ENCODE peak calls at places on chromosomes 5 and 9, in ten cellular contexts. One of them, this sample, is unnamed.

GRCh38 chr5:149317281-149318048 is 27.8 kb upstream of the GRPEL2 start:
- DNase-seq in GF-D8: no peak
- DNase-seq in progenitor cell of endocrine pancreas: no peak
- DNase-seq in activated T-helper 1 cell treated with anti-CD3 and anti-CD28 coated beads, Interleukin-2, amount 50 U/mL, for 16 hours: no peak
- DNase-seq in NCI-H2081: no peak
- DNase-seq in mesendoderm: peak
- DNase-seq in neural crest cell: no peak
- DNase-seq in stimulated activated CD4-positive, alpha-beta T cell treated with anti-CD3 and anti-CD28 coated beads, TNF-alpha, amount 100 ng/mL, for 1 hour: no peak
- DNase-seq in substantia nigra: peak
- DNase-seq in HepG2: peak
- DNase-seq in this sample: peak

GRCh38 chr5:178371362-178372090 is 138.9 kb upstream of the PHYKPL start:
- DNase-seq in GF-D8: no peak
- DNase-seq in progenitor cell of endocrine pancreas: no peak
- DNase-seq in activated T-helper 1 cell treated with anti-CD3 and anti-CD28 coated beads, Interleukin-2, amount 50 U/mL, for 16 hours: no peak
- DNase-seq in NCI-H2081: no peak
- DNase-seq in mesendoderm: no peak
- DNase-seq in neural crest cell: no peak
- DNase-seq in stimulated activated CD4-positive, alpha-beta T cell treated with anti-CD3 and anti-CD28 coated beads, TNF-alpha, amount 100 ng/mL, for 1 hour: no peak
- DNase-seq in substantia nigra: no peak
- DNase-seq in HepG2: no peak
- DNase-seq in this sample: no peak

GRCh38 chr5:143889986-143890385 is 78.0 kb downstream of the HMHB1 start:
- DNase-seq in GF-D8: no peak
- DNase-seq in progenitor cell of endocrine pancreas: no peak
- DNase-seq in activated T-helper 1 cell treated with anti-CD3 and anti-CD28 coated beads, Interleukin-2, amount 50 U/mL, for 16 hours: no peak
- DNase-seq in NCI-H2081: no peak
- DNase-seq in mesendoderm: no peak
- DNase-seq in neural crest cell: no peak
- DNase-seq in stimulated activated CD4-positive, alpha-beta T cell treated with anti-CD3 and anti-CD28 coated beads, TNF-alpha, amount 100 ng/mL, for 1 hour: no peak
- DNase-seq in substantia nigra: no peak
- DNase-seq in HepG2: no peak
- DNase-seq in this sample: peak

GRCh38 chr9:16813838-16814237 is 56.6 kb downstream of the BNC2 start:
- DNase-seq in GF-D8: no peak
- DNase-seq in progenitor cell of endocrine pancreas: no peak
- DNase-seq in activated T-helper 1 cell treated with anti-CD3 and anti-CD28 coated beads, Interleukin-2, amount 50 U/mL, for 16 hours: no peak
- DNase-seq in NCI-H2081: no peak
- DNase-seq in mesendoderm: no peak
- DNase-seq in neural crest cell: no peak
- DNase-seq in stimulated activated CD4-positive, alpha-beta T cell treated with anti-CD3 and anti-CD28 coated beads, TNF-alpha, amount 100 ng/mL, for 1 hour: no peak
- DNase-seq in substantia nigra: no peak
- DNase-seq in HepG2: no peak
- DNase-seq in this sample: no peak

GRCh38 chr9:36980148-36980974 is 53.7 kb downstream of the PAX5 start:
- DNase-seq in GF-D8: no peak
- DNase-seq in progenitor cell of endocrine pancreas: no peak
- DNase-seq in activated T-helper 1 cell treated with anti-CD3 and anti-CD28 coated beads, Interleukin-2, amount 50 U/mL, for 16 hours: no peak
- DNase-seq in NCI-H2081: peak
- DNase-seq in mesendoderm: peak
- DNase-seq in neural crest cell: peak
- DNase-seq in stimulated activated CD4-positive, alpha-beta T cell treated with anti-CD3 and anti-CD28 coated beads, TNF-alpha, amount 100 ng/mL, for 1 hour: no peak
- DNase-seq in substantia nigra: no peak
- DNase-seq in HepG2: no peak
- DNase-seq in this sample: no peak

GRCh38 chr5:158560170-158560569 is 539.5 kb downstream of the EBF1 start:
- DNase-seq in GF-D8: no peak
- DNase-seq in progenitor cell of endocrine pancreas: no peak
- DNase-seq in activated T-helper 1 cell treated with anti-CD3 and anti-CD28 coated beads, Interleukin-2, amount 50 U/mL, for 16 hours: no peak
- DNase-seq in NCI-H2081: peak
- DNase-seq in mesendoderm: no peak
- DNase-seq in neural crest cell: no peak
- DNase-seq in stimulated activated CD4-positive, alpha-beta T cell treated with anti-CD3 and anti-CD28 coated beads, TNF-alpha, amount 100 ng/mL, for 1 hour: no peak
- DNase-seq in substantia nigra: no peak
- DNase-seq in HepG2: peak
- DNase-seq in this sample: peak

GRCh38 chr9:134112561-134112960 is 23.3 kb upstream of the WDR5 start:
- DNase-seq in GF-D8: no peak
- DNase-seq in progenitor cell of endocrine pancreas: no peak
- DNase-seq in activated T-helper 1 cell treated with anti-CD3 and anti-CD28 coated beads, Interleukin-2, amount 50 U/mL, for 16 hours: no peak
- DNase-seq in NCI-H2081: no peak
- DNase-seq in mesendoderm: no peak
- DNase-seq in neural crest cell: no peak
- DNase-seq in stimulated activated CD4-positive, alpha-beta T cell treated with anti-CD3 and anti-CD28 coated beads, TNF-alpha, amount 100 ng/mL, for 1 hour: no peak
- DNase-seq in substantia nigra: no peak
- DNase-seq in HepG2: no peak
- DNase-seq in this sample: no peak

GRCh38 chr9:21830589-21830988 is 28.2 kb downstream of the MTAP start:
- DNase-seq in GF-D8: no peak
- DNase-seq in progenitor cell of endocrine pancreas: no peak
- DNase-seq in activated T-helper 1 cell treated with anti-CD3 and anti-CD28 coated beads, Interleukin-2, amount 50 U/mL, for 16 hours: no peak
- DNase-seq in NCI-H2081: no peak
- DNase-seq in mesendoderm: no peak
- DNase-seq in neural crest cell: no peak
- DNase-seq in stimulated activated CD4-positive, alpha-beta T cell treated with anti-CD3 and anti-CD28 coated beads, TNF-alpha, amount 100 ng/mL, for 1 hour: no peak
- DNase-seq in substantia nigra: no peak
- DNase-seq in HepG2: no peak
- DNase-seq in this sample: no peak

GRCh38 chr5:142952236-142952635 is 182.1 kb downstream of the ARHGAP26 start:
- DNase-seq in GF-D8: no peak
- DNase-seq in progenitor cell of endocrine pancreas: no peak
- DNase-seq in activated T-helper 1 cell treated with anti-CD3 and anti-CD28 coated beads, Interleukin-2, amount 50 U/mL, for 16 hours: no peak
- DNase-seq in NCI-H2081: no peak
- DNase-seq in mesendoderm: no peak
- DNase-seq in neural crest cell: no peak
- DNase-seq in stimulated activated CD4-positive, alpha-beta T cell treated with anti-CD3 and anti-CD28 coated beads, TNF-alpha, amount 100 ng/mL, for 1 hour: no peak
- DNase-seq in substantia nigra: no peak
- DNase-seq in HepG2: no peak
- DNase-seq in this sample: no peak

GRCh38 chr9:106883030-106883429 is 20.1 kb downstream of the ZNF462 start:
- DNase-seq in GF-D8: no peak
- DNase-seq in progenitor cell of endocrine pancreas: no peak
- DNase-seq in activated T-helper 1 cell treated with anti-CD3 and anti-CD28 coated beads, Interleukin-2, amount 50 U/mL, for 16 hours: no peak
- DNase-seq in NCI-H2081: no peak
- DNase-seq in mesendoderm: no peak
- DNase-seq in neural crest cell: no peak
- DNase-seq in stimulated activated CD4-positive, alpha-beta T cell treated with anti-CD3 and anti-CD28 coated beads, TNF-alpha, amount 100 ng/mL, for 1 hour: no peak
- DNase-seq in substantia nigra: no peak
- DNase-seq in HepG2: no peak
- DNase-seq in this sample: no peak

GRCh38 chr9:96203867-96204412 is 98.0 kb downstream of the HSD17B3 start:
- DNase-seq in GF-D8: no peak
- DNase-seq in progenitor cell of endocrine pancreas: no peak
- DNase-seq in activated T-helper 1 cell treated with anti-CD3 and anti-CD28 coated beads, Interleukin-2, amount 50 U/mL, for 16 hours: no peak
- DNase-seq in NCI-H2081: no peak
- DNase-seq in mesendoderm: no peak
- DNase-seq in neural crest cell: no peak
- DNase-seq in stimulated activated CD4-positive, alpha-beta T cell treated with anti-CD3 and anti-CD28 coated beads, TNF-alpha, amount 100 ng/mL, for 1 hour: no peak
- DNase-seq in substantia nigra: no peak
- DNase-seq in HepG2: no peak
- DNase-seq in this sample: no peak

GRCh38 chr5:159106193-159106568 is 6.5 kb upstream of the EBF1 start:
- DNase-seq in GF-D8: no peak
- DNase-seq in progenitor cell of endocrine pancreas: no peak
- DNase-seq in activated T-helper 1 cell treated with anti-CD3 and anti-CD28 coated beads, Interleukin-2, amount 50 U/mL, for 16 hours: no peak
- DNase-seq in NCI-H2081: no peak
- DNase-seq in mesendoderm: no peak
- DNase-seq in neural crest cell: no peak
- DNase-seq in stimulated activated CD4-positive, alpha-beta T cell treated with anti-CD3 and anti-CD28 coated beads, TNF-alpha, amount 100 ng/mL, for 1 hour: no peak
- DNase-seq in substantia nigra: no peak
- DNase-seq in HepG2: no peak
- DNase-seq in this sample: no peak

GRCh38 chr5:170184007-170184687 is 48.6 kb upstream of the C5orf58 start:
- DNase-seq in GF-D8: peak
- DNase-seq in progenitor cell of endocrine pancreas: peak
- DNase-seq in activated T-helper 1 cell treated with anti-CD3 and anti-CD28 coated beads, Interleukin-2, amount 50 U/mL, for 16 hours: peak
- DNase-seq in NCI-H2081: no peak
- DNase-seq in mesendoderm: peak
- DNase-seq in neural crest cell: peak
- DNase-seq in stimulated activated CD4-positive, alpha-beta T cell treated with anti-CD3 and anti-CD28 coated beads, TNF-alpha, amount 100 ng/mL, for 1 hour: peak
- DNase-seq in substantia nigra: peak
- DNase-seq in HepG2: peak
- DNase-seq in this sample: peak

This sample was measured in brain microvascular endothelial cell.